ENCODE peak calls at places on chromosomes 4 and X, in eight cellular contexts. P, I, D, H, C, K, T and Y are unnamed samples.

GRCh38 chrX:2711441-2711840 is 20.3 kb downstream of the CD99 start:
- DNase-seq in K (no peak), D (no peak), T (no peak), P (no peak), I (no peak), H (no peak), C (no peak), Y (no peak)

GRCh38 chr4:84800256-84800655 is 166.2 kb downstream of the WDFY3 start:
- DNase-seq in P (no peak), C (no peak), K (no peak), T (no peak), I (no peak), H (peak), D (no peak), Y (no peak)

GRCh38 chr4:1598206-1598605 is 85.9 kb downstream of the FAM53A start:
- DNase-seq in T (no peak), P (no peak), K (no peak), D (no peak), I (no peak), C (no peak), H (no peak), Y (no peak)

GRCh38 chrX:71532078-71532752 is 689 bp upstream of the OGT start:
- DNase-seq in D (peak), C (peak), I (no peak), K (no peak), H (peak), T (peak), P (peak), Y (no peak)

GRCh38 chr4:182881928-182882327 is 35.3 kb downstream of the DCTD start:
- DNase-seq in P (no peak), D (no peak), C (no peak), H (peak), T (no peak), I (no peak), K (no peak), Y (no peak)

GRCh38 chrX:10106801-10107200 is 50.0 kb upstream of the CLCN4 start:
- DNase-seq in P (peak), I (no peak), H (no peak), D (no peak), C (peak), T (peak), K (no peak), Y (no peak)

GRCh38 chr4:142598132-142598531 is 248.0 kb downstream of the INPP4B start:
- DNase-seq in C (no peak), T (no peak), P (no peak), K (no peak), I (no peak), H (no peak), D (peak), Y (no peak)

GRCh38 chrX:13937370-13938052 is 92.2 kb downstream of the GEMIN8 start:
- DNase-seq in D (peak), I (no peak), C (no peak), T (no peak), H (peak), K (no peak), P (no peak), Y (no peak)

GRCh38 chrX:23779025-23779424 is 3.9 kb upstream of the SAT1 start:
- DNase-seq in D (peak), P (no peak), C (no peak), T (no peak), H (peak), I (no peak), K (no peak), Y (no peak)

GRCh38 chrX:154526901-154527675 is 11.1 kb upstream of the FAM3A start:
- DNase-seq in C (peak), P (peak), D (peak), I (peak), K (no peak), T (no peak), H (peak), Y (peak)

GRCh38 chr4:128291096-128291495 is 3.5 kb upstream of the PGRMC2 start:
- DNase-seq in K (no peak), T (no peak), C (no peak), I (no peak), H (no peak), P (no peak), D (no peak), Y (no peak)

GRCh38 chr4:9825049-9825448 is 43.6 kb downstream of the DRD5 start:
- DNase-seq in H (no peak), T (no peak), C (peak), K (no peak), D (no peak), P (no peak), I (no peak), Y (no peak)

GRCh38 chr4:139454646-139455045 is 725 bp downstream of the RAB33B start:
- DNase-seq in K (no peak), P (no peak), T (no peak), C (no peak), I (no peak), D (peak), H (no peak), Y (no peak)

GRCh38 chrX:107827137-107827831 is 1.6 kb downstream of the MID2 start:
- DNase-seq in D (no peak), C (no peak), P (no peak), T (no peak), I (no peak), H (no peak), K (no peak), Y (no peak)

GRCh38 chrX:75273483-75273882 is 402 bp upstream of the UPRT start:
- DNase-seq in T (no peak), I (no peak), D (no peak), P (no peak), C (peak), H (no peak), K (no peak), Y (no peak)